ENCODE peak calls at places on chromosomes 16 and 17, in six cellular contexts. K is upper lobe of right lung; O is activated CD4-positive, alpha-beta T cell treated with anti-CD3 and anti-CD28 coated beads, Interleukin-2, amount 50 U/mL, for 48 hours; G is SJCRH30; A is NCI-H1694; P is colonic mucosa. H is an unnamed sample.

GRCh38 chr17:6592193-6592592 is 35.8 kb upstream of the PITPNM3 start:
- DNase-seq in K (no peak), O (no peak), G (no peak), A (no peak), P (no peak), H (no peak)

GRCh38 chr16:27315333-27316037 is 1.7 kb downstream of the IL4R start:
- DNase-seq in K (peak; percentile 73), O (peak; percentile 76), G (no peak), A (no peak), P (peak; percentile 57), H (no peak)

GRCh38 chr17:72297326-72298115 is 176.7 kb downstream of the SOX9 start:
- DNase-seq in K (no peak), O (no peak), G (no peak), A (no peak), P (no peak), H (peak; percentile 9)

GRCh38 chr16:23869052-23869451 is 33.3 kb downstream of the PRKCB start:
- DNase-seq in K (no peak), O (peak; percentile 32), G (no peak), A (no peak), P (no peak), H (no peak)

GRCh38 chr17:80558046-80558445 is 13.4 kb downstream of the RPTOR start:
- DNase-seq in K (no peak), O (peak; percentile 39), G (no peak), A (no peak), P (no peak), H (no peak)

GRCh38 chr16:51763072-51763658 is 612.1 kb upstream of the SALL1 start:
- DNase-seq in K (no peak), O (no peak), G (peak; percentile 8), A (no peak), P (no peak), H (no peak)

GRCh38 chr17:56972111-56972730 is 5.7 kb upstream of the SCPEP1 start:
- DNase-seq in K (no peak), O (no peak), G (no peak), A (no peak), P (no peak), H (no peak)

GRCh38 chr17:73347355-73347754 is 35.6 kb upstream of the CDC42EP4 start:
- DNase-seq in K (no peak), O (no peak), G (no peak), A (no peak), P (no peak), H (no peak)

GRCh38 chr17:70642059-70642458 is 472.7 kb downstream of the KCNJ2 start:
- DNase-seq in K (no peak), O (no peak), G (no peak), A (no peak), P (no peak), H (no peak)

GRCh38 chr17:46138470-46138869 is 54.8 kb downstream of the KANSL1 start:
- DNase-seq in K (no peak), O (no peak), G (no peak), A (no peak), P (no peak), H (no peak)

GRCh38 chr17:2138768-2139167 is 83.9 kb downstream of the HIC1 start:
- DNase-seq in K (no peak), O (no peak), G (peak; percentile 66), A (peak; percentile 17), P (peak; percentile 56), H (peak; percentile 87)

GRCh38 chr17:71677444-71677843 is 443.4 kb upstream of the SOX9 start:
- DNase-seq in K (no peak), O (no peak), G (no peak), A (no peak), P (no peak), H (no peak)

GRCh38 chr16:84970447-84971127 is 40.7 kb downstream of the ZDHHC7 start:
- DNase-seq in K (peak; percentile 92), O (peak; percentile 85), G (peak; percentile 67), A (peak; percentile 51), P (peak; percentile 81), H (peak; percentile 76)

GRCh38 chr17:27565874-27566672 is 64.9 kb upstream of the LGALS9 start:
- DNase-seq in K (no peak), O (peak; percentile 71), G (no peak), A (no peak), P (no peak), H (no peak)

GRCh38 chr17:40554646-40555295 is 10.5 kb downstream of the CCR7 start:
- DNase-seq in K (peak; percentile 53), O (peak; percentile 28), G (no peak), A (no peak), P (no peak), H (no peak)

GRCh38 chr17:66073384-66073783 is 118.5 kb downstream of the CEP112 start:
- DNase-seq in K (no peak), O (no peak), G (no peak), A (no peak), P (no peak), H (no peak)

GRCh38 chr17:37710344-37710886 is 34.4 kb downstream of the HNF1B start:
- DNase-seq in K (peak; percentile 86), O (no peak), G (peak; percentile 19), A (no peak), P (peak; percentile 96), H (peak; percentile 20)

GRCh38 chr16:88323546-88324330 is 59.0 kb upstream of the ZNF469 start:
- DNase-seq in K (no peak), O (no peak), G (no peak), A (no peak), P (no peak), H (no peak)

GRCh38 chr17:80184423-80184714 is 14.5 kb downstream of the CARD14 start:
- DNase-seq in K (no peak), O (no peak), G (no peak), A (no peak), P (no peak), H (no peak)

GRCh38 chr16:66275795-66276428 is 90.6 kb upstream of the CDH5 start:
- DNase-seq in K (no peak), O (peak; percentile 30), G (peak; percentile 88), A (peak; percentile 74), P (peak; percentile 75), H (peak; percentile 72)

GRCh38 chr17:34652001-34652400 is 72.6 kb downstream of the TMEM132E start:
- DNase-seq in K (no peak), O (no peak), G (no peak), A (no peak), P (no peak), H (no peak)